ENCODE peak calls at places on chromosomes 5 and 9, in five cellular contexts. V is CD8-positive, alpha-beta T cell; G is BJ; K is heart left ventricle; W is IMR-90. Y is an unnamed sample.

GRCh38 chr9:77649109-77649812 is 1.1 kb upstream of the GNA14 start:
- DNase-seq in V (no peak), G (no peak), K (no peak), W (no peak), Y (peak)

GRCh38 chr9:133137451-133138231 is 16.6 kb upstream of the RALGDS start:
- DNase-seq in V (no peak), G (no peak), K (peak), W (no peak), Y (no peak)

GRCh38 chr5:143757116-143757515 is 54.8 kb upstream of the HMHB1 start:
- DNase-seq in V (no peak), G (no peak), K (no peak), W (peak), Y (peak)

GRCh38 chr5:111129938-111130337 is 37.8 kb downstream of the WDR36 start:
- DNase-seq in V (no peak), G (peak), K (no peak), W (peak), Y (peak)

GRCh38 chr5:151900876-151901275 is 23.8 kb downstream of the GLRA1 start:
- DNase-seq in V (no peak), G (no peak), K (no peak), W (no peak), Y (no peak)

GRCh38 chr5:180129291-180130190 is 58.0 kb upstream of the RNF130 start:
- DNase-seq in V (no peak), G (no peak), K (no peak), W (no peak), Y (no peak)

GRCh38 chr9:124349267-124349666 is 66.0 kb downstream of the PSMB7 start:
- DNase-seq in V (no peak), G (no peak), K (no peak), W (no peak), Y (no peak)

GRCh38 chr5:87243161-87243877 is 24.4 kb upstream of the RASA1 start:
- DNase-seq in V (no peak), G (peak), K (no peak), W (peak), Y (peak)

GRCh38 chr5:30627945-30628344 is 565.5 kb upstream of the CDH6 start:
- DNase-seq in V (no peak), G (no peak), K (no peak), W (no peak), Y (no peak)

DNA sequence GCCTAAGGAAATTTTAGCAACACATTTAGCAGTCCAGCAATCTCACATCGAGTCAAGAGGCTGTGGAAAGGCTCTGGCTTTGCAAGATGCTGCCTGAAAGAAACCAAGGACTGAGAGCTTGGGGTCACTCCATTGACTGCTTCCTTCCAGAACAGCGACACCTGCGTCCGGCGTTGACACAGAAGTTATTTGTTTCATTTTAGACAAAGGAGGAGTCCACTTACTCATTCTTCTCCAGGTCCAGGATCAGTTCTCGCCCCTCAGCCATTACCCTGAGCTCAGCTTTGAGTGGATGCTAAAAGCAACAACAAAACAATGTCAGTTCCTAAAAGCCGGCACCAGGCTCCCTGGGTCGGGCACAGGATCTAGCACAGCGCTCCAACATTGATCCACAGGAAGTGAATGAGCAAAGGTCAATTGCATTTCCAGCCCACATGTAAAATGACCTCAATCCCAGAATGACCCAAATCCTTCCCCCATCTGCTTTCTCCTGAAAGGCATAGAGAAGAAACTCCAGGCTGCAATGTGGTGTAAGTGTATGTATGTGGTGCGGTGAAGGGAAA is 11.3 kb downstream of the ADAM19 start:
- DNase-seq in V (no peak), G (no peak), K (no peak), W (no peak), Y (no peak)
- TF ChIP-seq CTCF in V (no peak), G (no peak), K (peak), W (no peak), Y (peak)

DNA sequence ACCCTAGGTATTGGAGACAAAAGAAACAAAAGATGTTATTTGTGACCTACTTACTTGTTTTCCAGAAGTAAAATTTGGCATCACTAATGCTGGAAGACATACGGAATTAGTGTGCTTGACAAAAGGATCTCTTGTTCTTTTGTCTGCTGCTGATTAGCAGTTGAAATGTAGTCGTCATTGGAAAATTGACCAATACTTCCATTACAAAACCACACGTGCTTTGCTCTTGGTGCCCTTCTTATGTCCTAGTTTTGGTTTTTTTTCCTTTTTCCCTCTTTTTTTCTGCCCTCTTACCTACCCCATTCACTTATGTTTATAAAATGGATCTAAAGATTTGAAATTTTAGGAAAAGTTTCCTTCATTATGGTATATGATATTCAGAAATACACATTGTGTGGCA is 197.4 kb downstream of the FER start:
- DNase-seq in V (no peak), G (no peak), K (no peak), W (no peak), Y (no peak)
- H3K4me3 ChIP-seq in V (no peak), G (no peak), K (no peak), W (no peak), Y (no peak)

GRCh38 chr5:148730272-148730954 is 76.1 kb upstream of the HTR4 start:
- DNase-seq in V (no peak), G (no peak), K (no peak), W (peak), Y (no peak)
- TF ChIP-seq CTCF in V (no peak), G (no peak), K (no peak), W (no peak), Y (no peak)

GRCh38 chr5:150640311-150641005 is at the start of gene SYNPO:
- DNase-seq in V (no peak), G (peak), K (peak), W (peak), Y (peak)

GRCh38 chr5:150641006-150641570 is 628 bp downstream of the SYNPO start:
- DNase-seq in V (no peak), G (no peak), K (peak), W (peak), Y (peak)

GRCh38 chr5:150642567-150642927 is 2.1 kb downstream of the SYNPO start:
- DNase-seq in V (no peak), G (peak), K (peak), W (peak), Y (peak)

GRCh38 chr5:150642991-150643710 is 2.7 kb downstream of the SYNPO start:
- DNase-seq in V (no peak), G (no peak), K (peak), W (no peak), Y (no peak)

DNA sequence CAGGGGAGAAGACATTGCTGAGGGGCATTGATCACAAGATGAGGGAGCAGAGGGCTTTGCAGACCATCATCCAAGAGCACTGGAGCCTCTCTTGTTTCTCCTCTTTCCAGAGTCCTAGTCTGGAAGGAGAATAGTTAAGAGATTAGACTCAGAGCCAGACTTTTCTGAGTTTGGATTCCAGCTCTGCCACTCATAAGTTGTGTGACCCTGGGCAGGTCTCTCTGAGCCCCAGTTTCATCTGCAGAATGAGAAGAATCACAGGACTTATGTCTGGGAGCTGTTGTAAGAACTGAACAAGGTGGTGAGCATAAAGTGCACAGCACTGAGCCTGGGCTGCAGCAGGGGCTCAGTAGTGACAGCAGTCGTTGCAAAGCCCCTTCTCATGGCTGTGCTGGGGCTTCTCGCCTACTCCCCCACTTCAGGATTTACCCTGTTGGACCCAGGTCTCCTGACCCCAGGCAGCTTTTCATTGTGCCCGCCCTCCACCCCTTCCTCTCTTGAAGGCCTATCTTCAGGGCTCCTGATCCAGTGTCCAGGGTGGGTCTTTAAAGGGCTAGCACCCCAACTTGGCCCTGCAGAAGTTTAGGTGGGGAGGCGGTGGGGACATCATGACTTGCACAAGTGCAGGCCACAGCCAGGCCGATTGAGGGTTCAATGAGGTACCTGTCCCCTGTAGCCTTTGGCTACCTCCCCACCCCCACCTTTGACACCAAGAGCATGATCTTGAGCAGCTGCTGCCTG is 1.5 kb downstream of the SYNPO start:
- DNase-seq in V (no peak), G (no peak), K (no peak), W (no peak), Y (no peak)
- H3K4me3 ChIP-seq in V (no peak), G (peak), K (peak), W (peak), Y (peak)

Y was measured in fibroblast of villous mesenchyme.